ENCODE peak calls at places on chromosomes 3 and 15, in five cellular contexts. H is iPS-NIHi11, D is HCT116, B is EL, F is SK-N-SH. X is an unnamed sample.

GRCh38 chr3:178536271-178537079 is at the start of gene KCNMB2:
- DNase-seq in H (no peak), D (no peak), B (no peak), F (no peak), X (no peak)

GRCh38 chr15:60074181-60074885 is 70.2 kb downstream of the FOXB1 start:
- DNase-seq in H (no peak), D (no peak), B (peak), F (no peak), X (no peak)

GRCh38 chr3:138381413-138381901 is 33.1 kb downstream of the MRAS start:
- DNase-seq in H (no peak), D (no peak), B (no peak), F (no peak), X (no peak)

GRCh38 chr3:67648701-67649100 is 5.7 kb downstream of the SUCLG2 start:
- DNase-seq in H (no peak), D (no peak), B (peak), F (no peak), X (no peak)

GRCh38 chr3:139520028-139520737 is 19.4 kb downstream of the RBP1 start:
- DNase-seq in H (peak), D (peak), B (peak), F (no peak), X (peak)

GRCh38 chr15:58019503-58020376 is 45.8 kb downstream of the ALDH1A2 start:
- DNase-seq in H (no peak), D (no peak), B (peak), F (no peak), X (no peak)

GRCh38 chr3:13419356-13420050 is 619 bp downstream of the NUP210 start:
- DNase-seq in H (peak), D (no peak), B (no peak), F (peak), X (no peak)

GRCh38 chr3:42055291-42055690 is 35.9 kb upstream of the TRAK1 start:
- DNase-seq in H (no peak), D (no peak), B (peak), F (no peak), X (no peak)

GRCh38 chr3:45199837-45200648 is 26.0 kb downstream of the TMEM158 start:
- DNase-seq in H (peak), D (peak), B (peak), F (no peak), X (no peak)

GRCh38 chr3:64295594-64295993 is 70.3 kb upstream of the PRICKLE2 start:
- DNase-seq in H (no peak), D (no peak), B (peak), F (no peak), X (no peak)

GRCh38 chr3:25045291-25045690 is 382.8 kb upstream of the RARB start:
- DNase-seq in H (peak), D (no peak), B (no peak), F (no peak), X (no peak)

GRCh38 chr3:160447544-160447943 is 2.0 kb downstream of the TRIM59 start:
- DNase-seq in H (no peak), D (no peak), B (peak), F (no peak), X (no peak)

GRCh38 chr15:28125673-28126651 is 26.8 kb upstream of the OCA2 start:
- DNase-seq in H (peak), D (peak), B (peak), F (peak), X (no peak)

GRCh38 chr15:75921732-75922703 is 18.3 kb downstream of the FBXO22 start:
- DNase-seq in H (peak), D (peak), B (peak), F (no peak), X (no peak)

GRCh38 chr15:83174891-83175290 is 32.7 kb downstream of the HDGFL3 start:
- DNase-seq in H (no peak), D (no peak), B (no peak), F (no peak), X (no peak)

GRCh38 chr15:84992157-84992940 is 10.7 kb downstream of the PDE8A start:
- DNase-seq in H (no peak), D (peak), B (peak), F (no peak), X (no peak)

GRCh38 chr3:194136519-194137313 is 768 bp downstream of the HES1 start:
- DNase-seq in H (no peak), D (no peak), B (peak), F (peak), X (no peak)

GRCh38 chr15:29612096-29612495 is 210.2 kb downstream of the TJP1 start:
- DNase-seq in H (peak), D (no peak), B (peak), F (no peak), X (peak)

X was measured in osteocyte.